ENCODE peak calls at places on chromosomes 3 and 15, in ten cellular contexts. K is fibroblast of lung; D is breast epithelium; V is CD4-positive, alpha-beta memory T cell; Y is Panc1; H is SK-N-MC; X is CD8-positive, alpha-beta memory T cell; Q is upper lobe of right lung; I is neuronal stem cell; W is lower lobe of right lung. O is an unnamed sample.

GRCh38 chr15:84996055-84996454 is 14.4 kb downstream of the PDE8A start:
- DNase-seq in K (no peak), D (no peak), V (no peak), Y (no peak), H (no peak), X (no peak), Q (no peak), I (no peak), W (no peak), O (no peak)

GRCh38 chr15:79431636-79432344 is at the start of gene MINAR1:
- DNase-seq in K (peak; percentile 36), D (no peak), V (no peak), Y (no peak), H (no peak), X (no peak), Q (no peak), I (peak; percentile 61), W (no peak), O (no peak)

GRCh38 chr3:111738790-111739189 is 120.3 kb upstream of the PHLDB2 start:
- DNase-seq in K (no peak), D (no peak), V (no peak), Y (no peak), H (no peak), X (no peak), Q (no peak), I (no peak), W (no peak), O (no peak)

GRCh38 chr3:136068708-136069107 is 103.2 kb downstream of the PPP2R3A start:
- DNase-seq in K (peak; percentile 33), D (no peak), V (no peak), Y (no peak), H (no peak), X (no peak), Q (no peak), I (no peak), W (no peak), O (no peak)

GRCh38 chr15:48672206-48672605 is 26.7 kb upstream of the FBN1 start:
- DNase-seq in K (no peak), D (no peak), V (no peak), Y (no peak), H (no peak), X (no peak), Q (no peak), I (no peak), W (no peak), O (no peak)

GRCh38 chr15:63041402-63041977 is 1.1 kb upstream of the TPM1 start:
- DNase-seq in K (no peak), D (no peak), V (no peak), Y (no peak), H (no peak), X (no peak), Q (no peak), I (no peak), W (no peak), O (no peak)

GRCh38 chr3:189273736-189274135 is 102.0 kb downstream of the TPRG1 start:
- DNase-seq in K (no peak), D (no peak), V (no peak), Y (no peak), H (no peak), X (no peak), Q (no peak), I (no peak), W (no peak), O (no peak)

GRCh38 chr3:112032377-112032776 is 2.2 kb upstream of the TMPRSS7 start:
- DNase-seq in K (no peak), D (no peak), V (no peak), Y (no peak), H (no peak), X (no peak), Q (no peak), I (no peak), W (no peak), O (no peak)

GRCh38 chr3:23834082-23834870 is 28.5 kb downstream of the UBE2E1 start:
- DNase-seq in K (peak; percentile 26), D (no peak), V (no peak), Y (no peak), H (no peak), X (no peak), Q (no peak), I (no peak), W (no peak), O (no peak)

GRCh38 chr3:23831517-23832394 is 26.0 kb downstream of the UBE2E1 start:
- DNase-seq in K (no peak), D (no peak), V (no peak), Y (no peak), H (no peak), X (no peak), Q (no peak), I (no peak), W (no peak), O (no peak)

GRCh38 chr3:23832523-23832922 is 26.8 kb downstream of the UBE2E1 start:
- DNase-seq in K (no peak), D (no peak), V (no peak), Y (no peak), H (no peak), X (no peak), Q (no peak), I (no peak), W (no peak), O (no peak)

GRCh38 chr3:23829242-23829934 is 23.6 kb downstream of the UBE2E1 start:
- DNase-seq in K (no peak), D (no peak), V (no peak), Y (no peak), H (no peak), X (no peak), Q (no peak), I (no peak), W (no peak), O (no peak)

DNA sequence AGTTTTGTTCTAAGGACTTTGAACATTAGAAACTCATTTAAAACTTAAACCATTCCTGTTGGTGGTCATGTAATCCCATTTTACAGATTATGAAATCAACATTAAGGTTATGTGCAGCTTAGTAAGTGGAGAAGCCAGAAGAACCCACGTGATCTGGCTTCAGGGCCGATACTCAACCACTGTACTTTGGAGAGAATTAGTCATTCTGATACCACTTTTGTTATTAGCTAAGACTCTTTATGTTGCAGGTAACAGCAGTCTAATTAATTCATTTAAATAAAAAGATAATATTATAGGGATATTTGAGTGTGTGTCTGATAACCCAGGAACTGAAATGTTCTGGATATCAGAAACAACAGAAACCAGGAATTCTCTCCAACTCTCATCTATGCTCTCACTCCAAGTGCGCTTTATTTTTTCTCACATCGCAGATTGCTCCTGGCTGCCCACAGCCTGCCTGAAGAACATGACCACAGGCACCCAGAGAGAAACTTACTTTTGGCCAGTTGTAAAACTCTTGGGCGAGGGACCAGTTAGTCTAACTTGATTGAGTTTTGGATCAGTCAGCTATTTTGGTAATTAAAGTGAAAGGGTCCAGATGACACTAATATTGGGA is 25.2 kb downstream of the UBE2E1 start:
- DNase-seq in K (no peak), D (no peak), V (no peak), Y (no peak), H (no peak), X (no peak), Q (no peak), I (no peak), W (no peak), O (no peak)
- H3K27ac ChIP-seq in K (no peak overlapping the region), D (no peak overlapping the region), V (no peak overlapping the region), Y (no peak overlapping the region), H (no peak overlapping the region), X (no peak overlapping the region), Q (no peak overlapping the region), I (no peak overlapping the region), W (no peak overlapping the region), O (no peak overlapping the region)

DNA sequence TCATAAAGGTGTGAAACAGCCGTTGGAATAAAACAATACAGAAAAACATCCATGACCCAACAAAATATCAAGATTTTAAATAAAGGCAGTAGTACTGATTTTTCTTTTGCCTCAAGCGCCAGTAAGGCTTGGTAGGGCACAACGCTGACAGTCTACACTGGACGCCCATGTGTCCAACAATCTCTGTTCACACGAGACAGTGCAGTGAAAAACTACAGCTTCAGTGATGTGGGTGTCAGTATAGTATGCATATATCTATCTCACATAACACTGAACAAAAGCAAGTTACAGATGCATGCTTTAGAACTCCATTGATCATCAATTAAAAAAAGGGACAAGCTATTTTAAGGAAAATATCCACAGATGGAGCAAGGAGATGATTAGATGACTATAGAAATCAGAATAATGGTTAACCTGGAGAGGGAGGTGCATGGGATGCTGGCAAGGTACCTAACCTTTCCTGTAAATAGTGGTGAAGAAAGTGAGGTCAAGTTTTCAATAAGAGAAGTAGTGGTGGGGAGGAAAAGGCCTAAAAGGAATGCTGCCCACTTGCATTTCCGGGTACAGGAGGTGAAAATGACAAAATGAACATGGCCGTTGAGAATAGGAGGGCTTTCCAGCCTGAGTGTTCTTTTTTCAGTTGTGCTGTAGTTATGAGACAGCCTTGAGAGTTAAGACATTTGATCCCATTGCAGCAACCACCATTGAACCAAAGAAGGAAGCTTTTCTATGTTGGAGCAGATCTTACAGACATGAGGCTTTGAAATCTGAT is 42.7 kb downstream of the CTNNB1 start:
- DNase-seq in K (no peak), D (no peak), V (no peak), Y (no peak), H (no peak), X (no peak), Q (no peak), I (no peak), W (no peak), O (no peak)
- H3K27ac ChIP-seq in K (no peak overlapping the region), D (no peak overlapping the region), V (no peak overlapping the region), Y (no peak overlapping the region), H (no peak overlapping the region), X (no peak overlapping the region), Q (no peak overlapping the region), I (no peak overlapping the region), W (no peak overlapping the region), O (no peak overlapping the region)

DNA sequence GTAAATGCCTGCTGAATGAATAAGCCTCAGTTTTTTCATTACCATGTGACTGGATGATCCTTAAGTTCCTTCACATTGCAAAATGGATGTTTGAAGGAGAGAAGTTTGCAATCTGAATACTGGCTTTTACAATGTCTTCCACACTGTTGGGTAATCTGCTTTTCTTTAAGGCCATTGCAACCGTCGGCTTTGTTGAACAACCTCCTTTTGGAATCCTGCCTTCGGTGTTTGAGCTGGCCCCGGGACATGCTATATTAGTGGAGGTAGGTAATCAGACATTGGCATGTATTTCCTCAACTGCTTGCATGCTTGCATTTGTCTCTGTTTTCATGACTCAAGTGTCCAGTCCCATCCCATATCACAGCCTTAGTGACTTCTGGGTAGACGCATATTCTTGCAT is 48.8 kb downstream of the ACAA1 start:
- DNase-seq in K (no peak), D (no peak), V (no peak), Y (no peak), H (no peak), X (no peak), Q (no peak), I (no peak), W (no peak), O (no peak)
- H3K27ac ChIP-seq in K (no peak overlapping the region), D (no peak overlapping the region), V (no peak overlapping the region), Y (no peak overlapping the region), H (no peak overlapping the region), X (no peak overlapping the region), Q (no peak overlapping the region), I (no peak overlapping the region), W (no peak overlapping the region), O (no peak overlapping the region)

GRCh38 chr3:13517253-13517977 is 31.5 kb upstream of the FBLN2 start:
- DNase-seq in K (no peak), D (peak; percentile 59), V (no peak), Y (no peak), H (no peak), X (no peak), Q (no peak), I (no peak), W (no peak), O (no peak)

GRCh38 chr3:13520326-13520880 is 28.5 kb upstream of the FBLN2 start:
- DNase-seq in K (no peak), D (no peak), V (no peak), Y (no peak), H (no peak), X (no peak), Q (no peak), I (no peak), W (no peak), O (no peak)

GRCh38 chr3:13521309-13521708 is 27.6 kb upstream of the FBLN2 start:
- DNase-seq in K (no peak), D (no peak), V (no peak), Y (no peak), H (no peak), X (no peak), Q (no peak), I (no peak), W (no peak), O (no peak)

GRCh38 chr3:13519392-13519791 is 29.5 kb upstream of the FBLN2 start:
- DNase-seq in K (no peak), D (no peak), V (no peak), Y (no peak), H (no peak), X (no peak), Q (no peak), I (no peak), W (no peak), O (no peak)

DNA sequence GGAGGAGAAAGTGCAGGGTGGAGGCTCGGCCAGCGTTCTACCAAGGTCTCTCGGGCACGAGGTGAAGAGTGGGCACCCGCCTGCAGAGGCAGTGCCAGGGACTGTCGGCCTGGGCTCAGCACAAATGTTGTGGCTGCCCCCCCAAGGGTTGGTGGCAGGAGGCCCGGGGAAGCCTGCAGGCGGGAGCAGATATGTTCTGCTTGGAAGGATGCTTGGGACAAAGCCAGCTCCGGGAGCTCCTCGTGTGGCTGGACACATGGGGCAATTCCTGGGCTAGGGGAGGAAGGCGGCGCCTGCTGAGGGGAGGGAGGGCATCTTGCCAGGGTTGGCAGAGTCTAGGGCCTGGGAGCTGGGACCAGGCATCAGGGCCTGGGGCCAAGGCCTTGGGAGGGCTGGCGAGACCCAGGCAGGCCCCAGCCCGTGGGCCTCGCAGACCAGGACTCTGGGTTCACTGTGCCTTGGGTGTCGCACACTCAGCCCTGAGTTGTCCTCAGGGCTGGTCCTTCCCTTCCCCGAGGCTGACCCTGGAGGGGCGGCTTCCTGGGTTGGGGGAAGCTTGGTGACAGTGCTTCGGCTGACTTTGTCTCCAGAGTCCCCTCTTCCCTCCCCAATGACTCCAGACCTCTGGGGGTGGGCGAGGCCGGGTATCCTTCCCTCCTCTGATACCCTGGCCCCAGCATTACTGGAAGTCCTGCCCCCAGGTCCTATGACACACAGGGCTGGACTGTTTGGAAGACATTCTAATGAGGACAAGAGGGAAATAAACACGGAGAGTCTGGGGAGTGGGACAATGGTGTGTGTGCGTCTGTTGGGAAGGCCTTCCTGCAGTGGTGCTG is 30.2 kb upstream of the FBLN2 start:
- DNase-seq in K (peak; percentile 57), D (peak; percentile 82), V (no peak), Y (no peak), H (no peak), X (no peak), Q (no peak), I (no peak), W (no peak), O (peak; percentile 70)
- H3K27ac ChIP-seq in K (no peak overlapping the region), D (peak overlapping the region; percentile 58), V (no peak overlapping the region), Y (no peak overlapping the region), H (no peak overlapping the region), X (no peak overlapping the region), Q (no peak overlapping the region), I (no peak overlapping the region), W (no peak overlapping the region), O (no peak overlapping the region)

O was measured in substantia nigra.